ENCODE peak calls at places on chromosomes 4 and X, in nine cellular contexts. One of them, this sample, is unnamed.

GRCh38 chrX:21883258-21883657 is 27.5 kb downstream of the YY2 start:
- DNase-seq in activated B cell treated with CpG ODN at 0.5 μM for 24 hours: no peak
- DNase-seq in NCI-H1694 treated with DMSO at 0.1 percent for 48 hours: no peak
- DNase-seq in ureter: no peak
- DNase-seq in right lobe of liver: peak; percentile 39
- DNase-seq in ELR: no peak
- DNase-seq in Right ventricle myocardium superior: no peak
- DNase-seq in activated T-helper 1 cell treated with Interleukin-2 at 50 U/mL for 16 hours: no peak
- DNase-seq in stimulated activated CD8-positive, alpha-beta memory T cell treated with anti-CD3 and anti-CD28 coated beads, Interleukin-4, amount 100 ng/mL, for 48 hours: no peak
- DNase-seq in this sample: peak; percentile 74

GRCh38 chr4:100907465-100908454 is 389.9 kb upstream of the EMCN start:
- DNase-seq in NCI-H1694 treated with DMSO at 0.1 percent for 48 hours: no peak
- DNase-seq in ureter: no peak
- DNase-seq in Right ventricle myocardium superior: no peak
- DNase-seq in right lobe of liver: no peak
- DNase-seq in ELR: peak; percentile 22
- DNase-seq in activated B cell treated with CpG ODN at 0.5 μM for 24 hours: no peak
- DNase-seq in stimulated activated CD8-positive, alpha-beta memory T cell treated with anti-CD3 and anti-CD28 coated beads, Interleukin-4, amount 100 ng/mL, for 48 hours: no peak
- DNase-seq in activated T-helper 1 cell treated with Interleukin-2 at 50 U/mL for 16 hours: no peak
- DNase-seq in this sample: no peak

GRCh38 chr4:119070301-119070700 is 65.3 kb upstream of the MYOZ2 start:
- DNase-seq in ureter: peak; percentile 61
- DNase-seq in stimulated activated CD8-positive, alpha-beta memory T cell treated with anti-CD3 and anti-CD28 coated beads, Interleukin-4, amount 100 ng/mL, for 48 hours: no peak
- DNase-seq in ELR: no peak
- DNase-seq in Right ventricle myocardium superior: no peak
- DNase-seq in right lobe of liver: no peak
- DNase-seq in activated B cell treated with CpG ODN at 0.5 μM for 24 hours: no peak
- DNase-seq in NCI-H1694 treated with DMSO at 0.1 percent for 48 hours: no peak
- DNase-seq in activated T-helper 1 cell treated with Interleukin-2 at 50 U/mL for 16 hours: no peak
- DNase-seq in this sample: no peak

GRCh38 chrX:19121898-19122640 is at the start of gene ADGRG2:
- DNase-seq in NCI-H1694 treated with DMSO at 0.1 percent for 48 hours: no peak
- DNase-seq in right lobe of liver: peak; percentile 55
- DNase-seq in stimulated activated CD8-positive, alpha-beta memory T cell treated with anti-CD3 and anti-CD28 coated beads, Interleukin-4, amount 100 ng/mL, for 48 hours: no peak
- DNase-seq in ureter: no peak
- DNase-seq in Right ventricle myocardium superior: peak; percentile 65
- DNase-seq in activated B cell treated with CpG ODN at 0.5 μM for 24 hours: no peak
- DNase-seq in ELR: peak; percentile 4
- DNase-seq in activated T-helper 1 cell treated with Interleukin-2 at 50 U/mL for 16 hours: no peak
- DNase-seq in this sample: peak; percentile 58

GRCh38 chr4:114263233-114263632 is 283.8 kb upstream of the ARSJ start:
- DNase-seq in ELR: peak; percentile 74
- DNase-seq in ureter: no peak
- DNase-seq in right lobe of liver: no peak
- DNase-seq in stimulated activated CD8-positive, alpha-beta memory T cell treated with anti-CD3 and anti-CD28 coated beads, Interleukin-4, amount 100 ng/mL, for 48 hours: no peak
- DNase-seq in NCI-H1694 treated with DMSO at 0.1 percent for 48 hours: no peak
- DNase-seq in activated B cell treated with CpG ODN at 0.5 μM for 24 hours: no peak
- DNase-seq in activated T-helper 1 cell treated with Interleukin-2 at 50 U/mL for 16 hours: no peak
- DNase-seq in Right ventricle myocardium superior: no peak
- DNase-seq in this sample: no peak

GRCh38 chrX:8864151-8864550 is 63.0 kb upstream of the FAM9A start:
- DNase-seq in NCI-H1694 treated with DMSO at 0.1 percent for 48 hours: no peak
- DNase-seq in ureter: no peak
- DNase-seq in activated B cell treated with CpG ODN at 0.5 μM for 24 hours: no peak
- DNase-seq in right lobe of liver: no peak
- DNase-seq in ELR: no peak
- DNase-seq in Right ventricle myocardium superior: no peak
- DNase-seq in stimulated activated CD8-positive, alpha-beta memory T cell treated with anti-CD3 and anti-CD28 coated beads, Interleukin-4, amount 100 ng/mL, for 48 hours: no peak
- DNase-seq in activated T-helper 1 cell treated with Interleukin-2 at 50 U/mL for 16 hours: no peak
- DNase-seq in this sample: no peak

GRCh38 chrX:9464435-9465371 is at the start of gene TBL1X:
- DNase-seq in ureter: peak; percentile 60
- DNase-seq in ELR: peak; percentile 60
- DNase-seq in activated B cell treated with CpG ODN at 0.5 μM for 24 hours: peak; percentile 66
- DNase-seq in stimulated activated CD8-positive, alpha-beta memory T cell treated with anti-CD3 and anti-CD28 coated beads, Interleukin-4, amount 100 ng/mL, for 48 hours: peak; percentile 69
- DNase-seq in Right ventricle myocardium superior: peak; percentile 74
- DNase-seq in activated T-helper 1 cell treated with Interleukin-2 at 50 U/mL for 16 hours: peak; percentile 43
- DNase-seq in right lobe of liver: peak; percentile 85
- DNase-seq in NCI-H1694 treated with DMSO at 0.1 percent for 48 hours: no peak
- DNase-seq in this sample: peak; percentile 69

GRCh38 chr4:41458689-41459088 is 79.3 kb upstream of the LIMCH1 start:
- DNase-seq in right lobe of liver: no peak
- DNase-seq in activated B cell treated with CpG ODN at 0.5 μM for 24 hours: no peak
- DNase-seq in activated T-helper 1 cell treated with Interleukin-2 at 50 U/mL for 16 hours: no peak
- DNase-seq in ureter: no peak
- DNase-seq in NCI-H1694 treated with DMSO at 0.1 percent for 48 hours: no peak
- DNase-seq in stimulated activated CD8-positive, alpha-beta memory T cell treated with anti-CD3 and anti-CD28 coated beads, Interleukin-4, amount 100 ng/mL, for 48 hours: no peak
- DNase-seq in ELR: no peak
- DNase-seq in Right ventricle myocardium superior: no peak
- DNase-seq in this sample: no peak

GRCh38 chrX:28847423-28847822 is 260.2 kb downstream of the IL1RAPL1 start:
- DNase-seq in ureter: no peak
- DNase-seq in ELR: peak; percentile 0
- DNase-seq in Right ventricle myocardium superior: peak; percentile 44
- DNase-seq in activated T-helper 1 cell treated with Interleukin-2 at 50 U/mL for 16 hours: no peak
- DNase-seq in activated B cell treated with CpG ODN at 0.5 μM for 24 hours: no peak
- DNase-seq in NCI-H1694 treated with DMSO at 0.1 percent for 48 hours: no peak
- DNase-seq in right lobe of liver: no peak
- DNase-seq in stimulated activated CD8-positive, alpha-beta memory T cell treated with anti-CD3 and anti-CD28 coated beads, Interleukin-4, amount 100 ng/mL, for 48 hours: no peak
- DNase-seq in this sample: no peak

GRCh38 chr4:8920969-8921368 is 49.3 kb upstream of the HMX1 start:
- DNase-seq in right lobe of liver: peak; percentile 32
- DNase-seq in ureter: peak; percentile 20
- DNase-seq in Right ventricle myocardium superior: no peak
- DNase-seq in NCI-H1694 treated with DMSO at 0.1 percent for 48 hours: no peak
- DNase-seq in activated B cell treated with CpG ODN at 0.5 μM for 24 hours: no peak
- DNase-seq in stimulated activated CD8-positive, alpha-beta memory T cell treated with anti-CD3 and anti-CD28 coated beads, Interleukin-4, amount 100 ng/mL, for 48 hours: peak; percentile 2
- DNase-seq in activated T-helper 1 cell treated with Interleukin-2 at 50 U/mL for 16 hours: no peak
- DNase-seq in ELR: no peak
- DNase-seq in this sample: no peak

GRCh38 chr4:151376540-151376939 is 32.4 kb upstream of the FHIP1A start:
- DNase-seq in ureter: no peak
- DNase-seq in Right ventricle myocardium superior: no peak
- DNase-seq in stimulated activated CD8-positive, alpha-beta memory T cell treated with anti-CD3 and anti-CD28 coated beads, Interleukin-4, amount 100 ng/mL, for 48 hours: no peak
- DNase-seq in activated T-helper 1 cell treated with Interleukin-2 at 50 U/mL for 16 hours: no peak
- DNase-seq in ELR: no peak
- DNase-seq in right lobe of liver: no peak
- DNase-seq in activated B cell treated with CpG ODN at 0.5 μM for 24 hours: no peak
- DNase-seq in NCI-H1694 treated with DMSO at 0.1 percent for 48 hours: no peak
- DNase-seq in this sample: no peak

GRCh38 chr4:163638909-163639308 is 144.4 kb downstream of the TMA16 start:
- DNase-seq in stimulated activated CD8-positive, alpha-beta memory T cell treated with anti-CD3 and anti-CD28 coated beads, Interleukin-4, amount 100 ng/mL, for 48 hours: no peak
- DNase-seq in activated B cell treated with CpG ODN at 0.5 μM for 24 hours: no peak
- DNase-seq in Right ventricle myocardium superior: no peak
- DNase-seq in activated T-helper 1 cell treated with Interleukin-2 at 50 U/mL for 16 hours: no peak
- DNase-seq in right lobe of liver: no peak
- DNase-seq in ELR: no peak
- DNase-seq in ureter: no peak
- DNase-seq in NCI-H1694 treated with DMSO at 0.1 percent for 48 hours: no peak
- DNase-seq in this sample: no peak

GRCh38 chr4:94452476-94453300 is 946 bp downstream of the PDLIM5 start:
- DNase-seq in ureter: peak; percentile 87
- DNase-seq in stimulated activated CD8-positive, alpha-beta memory T cell treated with anti-CD3 and anti-CD28 coated beads, Interleukin-4, amount 100 ng/mL, for 48 hours: peak; percentile 41
- DNase-seq in activated B cell treated with CpG ODN at 0.5 μM for 24 hours: no peak
- DNase-seq in NCI-H1694 treated with DMSO at 0.1 percent for 48 hours: no peak
- DNase-seq in right lobe of liver: peak; percentile 93
- DNase-seq in Right ventricle myocardium superior: peak; percentile 90
- DNase-seq in activated T-helper 1 cell treated with Interleukin-2 at 50 U/mL for 16 hours: no peak
- DNase-seq in ELR: peak; percentile 85
- DNase-seq in this sample: peak; percentile 95

GRCh38 chrX:44580466-44580865 is 37.8 kb upstream of the FUNDC1 start:
- DNase-seq in Right ventricle myocardium superior: no peak
- DNase-seq in ELR: peak; percentile 78
- DNase-seq in right lobe of liver: no peak
- DNase-seq in stimulated activated CD8-positive, alpha-beta memory T cell treated with anti-CD3 and anti-CD28 coated beads, Interleukin-4, amount 100 ng/mL, for 48 hours: no peak
- DNase-seq in NCI-H1694 treated with DMSO at 0.1 percent for 48 hours: no peak
- DNase-seq in ureter: no peak
- DNase-seq in activated T-helper 1 cell treated with Interleukin-2 at 50 U/mL for 16 hours: no peak
- DNase-seq in activated B cell treated with CpG ODN at 0.5 μM for 24 hours: no peak
- DNase-seq in this sample: no peak

GRCh38 chrX:131677655-131678628 is 134.1 kb downstream of the OR13H1 start:
- DNase-seq in activated B cell treated with CpG ODN at 0.5 μM for 24 hours: peak; percentile 15
- DNase-seq in activated T-helper 1 cell treated with Interleukin-2 at 50 U/mL for 16 hours: peak; percentile 7
- DNase-seq in stimulated activated CD8-positive, alpha-beta memory T cell treated with anti-CD3 and anti-CD28 coated beads, Interleukin-4, amount 100 ng/mL, for 48 hours: peak; percentile 59
- DNase-seq in right lobe of liver: peak; percentile 39
- DNase-seq in NCI-H1694 treated with DMSO at 0.1 percent for 48 hours: peak; percentile 7
- DNase-seq in ureter: no peak
- DNase-seq in Right ventricle myocardium superior: no peak
- DNase-seq in ELR: peak; percentile 25
- DNase-seq in this sample: peak; percentile 54

GRCh38 chrX:119145241-119145653 is 17.6 kb upstream of the KIAA1210 start:
- DNase-seq in ELR: peak; percentile 33
- DNase-seq in activated T-helper 1 cell treated with Interleukin-2 at 50 U/mL for 16 hours: no peak
- DNase-seq in stimulated activated CD8-positive, alpha-beta memory T cell treated with anti-CD3 and anti-CD28 coated beads, Interleukin-4, amount 100 ng/mL, for 48 hours: peak; percentile 20
- DNase-seq in NCI-H1694 treated with DMSO at 0.1 percent for 48 hours: no peak
- DNase-seq in right lobe of liver: peak; percentile 49
- DNase-seq in activated B cell treated with CpG ODN at 0.5 μM for 24 hours: no peak
- DNase-seq in ureter: no peak
- DNase-seq in Right ventricle myocardium superior: no peak
- DNase-seq in this sample: no peak

GRCh38 chrX:118644378-118644777 is 83.0 kb upstream of the IL13RA1 start:
- DNase-seq in ureter: no peak
- DNase-seq in stimulated activated CD8-positive, alpha-beta memory T cell treated with anti-CD3 and anti-CD28 coated beads, Interleukin-4, amount 100 ng/mL, for 48 hours: no peak
- DNase-seq in NCI-H1694 treated with DMSO at 0.1 percent for 48 hours: peak; percentile 48
- DNase-seq in ELR: peak; percentile 58
- DNase-seq in activated B cell treated with CpG ODN at 0.5 μM for 24 hours: no peak
- DNase-seq in activated T-helper 1 cell treated with Interleukin-2 at 50 U/mL for 16 hours: no peak
- DNase-seq in right lobe of liver: no peak
- DNase-seq in Right ventricle myocardium superior: no peak
- DNase-seq in this sample: no peak

GRCh38 chr4:2322227-2322626 is 60.3 kb upstream of the MXD4 start:
- DNase-seq in right lobe of liver: no peak
- DNase-seq in ELR: no peak
- DNase-seq in ureter: peak; percentile 41
- DNase-seq in activated B cell treated with CpG ODN at 0.5 μM for 24 hours: no peak
- DNase-seq in activated T-helper 1 cell treated with Interleukin-2 at 50 U/mL for 16 hours: no peak
- DNase-seq in NCI-H1694 treated with DMSO at 0.1 percent for 48 hours: no peak
- DNase-seq in Right ventricle myocardium superior: no peak
- DNase-seq in stimulated activated CD8-positive, alpha-beta memory T cell treated with anti-CD3 and anti-CD28 coated beads, Interleukin-4, amount 100 ng/mL, for 48 hours: no peak
- DNase-seq in this sample: no peak

GRCh38 chrX:41499195-41499594 is 52.1 kb downstream of the NYX start:
- DNase-seq in activated T-helper 1 cell treated with Interleukin-2 at 50 U/mL for 16 hours: no peak
- DNase-seq in ELR: no peak
- DNase-seq in NCI-H1694 treated with DMSO at 0.1 percent for 48 hours: no peak
- DNase-seq in stimulated activated CD8-positive, alpha-beta memory T cell treated with anti-CD3 and anti-CD28 coated beads, Interleukin-4, amount 100 ng/mL, for 48 hours: no peak
- DNase-seq in activated B cell treated with CpG ODN at 0.5 μM for 24 hours: no peak
- DNase-seq in right lobe of liver: no peak
- DNase-seq in ureter: no peak
- DNase-seq in Right ventricle myocardium superior: no peak
- DNase-seq in this sample: no peak

GRCh38 chrX:115378471-115378870 is 89.0 kb downstream of the LUZP4 start:
- DNase-seq in activated T-helper 1 cell treated with Interleukin-2 at 50 U/mL for 16 hours: no peak
- DNase-seq in ELR: peak; percentile 16
- DNase-seq in ureter: no peak
- DNase-seq in Right ventricle myocardium superior: no peak
- DNase-seq in activated B cell treated with CpG ODN at 0.5 μM for 24 hours: no peak
- DNase-seq in right lobe of liver: no peak
- DNase-seq in NCI-H1694 treated with DMSO at 0.1 percent for 48 hours: no peak
- DNase-seq in stimulated activated CD8-positive, alpha-beta memory T cell treated with anti-CD3 and anti-CD28 coated beads, Interleukin-4, amount 100 ng/mL, for 48 hours: no peak
- DNase-seq in this sample: no peak

GRCh38 chr4:26141916-26142638 is 178.7 kb upstream of the RBPJ start:
- DNase-seq in stimulated activated CD8-positive, alpha-beta memory T cell treated with anti-CD3 and anti-CD28 coated beads, Interleukin-4, amount 100 ng/mL, for 48 hours: no peak
- DNase-seq in activated B cell treated with CpG ODN at 0.5 μM for 24 hours: no peak
- DNase-seq in ureter: peak; percentile 56
- DNase-seq in activated T-helper 1 cell treated with Interleukin-2 at 50 U/mL for 16 hours: no peak
- DNase-seq in ELR: peak; percentile 16
- DNase-seq in NCI-H1694 treated with DMSO at 0.1 percent for 48 hours: no peak
- DNase-seq in Right ventricle myocardium superior: peak; percentile 68
- DNase-seq in right lobe of liver: no peak
- DNase-seq in this sample: no peak

GRCh38 chr4:81198151-81198550 is 16.9 kb downstream of the PRKG2 start:
- DNase-seq in activated T-helper 1 cell treated with Interleukin-2 at 50 U/mL for 16 hours: no peak
- DNase-seq in stimulated activated CD8-positive, alpha-beta memory T cell treated with anti-CD3 and anti-CD28 coated beads, Interleukin-4, amount 100 ng/mL, for 48 hours: no peak
- DNase-seq in ureter: no peak
- DNase-seq in ELR: no peak
- DNase-seq in Right ventricle myocardium superior: no peak
- DNase-seq in right lobe of liver: no peak
- DNase-seq in activated B cell treated with CpG ODN at 0.5 μM for 24 hours: no peak
- DNase-seq in NCI-H1694 treated with DMSO at 0.1 percent for 48 hours: peak; percentile 84
- DNase-seq in this sample: no peak

GRCh38 chr4:150217192-150217591 is 138.9 kb downstream of the DCLK2 start:
- DNase-seq in Right ventricle myocardium superior: no peak
- DNase-seq in NCI-H1694 treated with DMSO at 0.1 percent for 48 hours: peak; percentile 9
- DNase-seq in right lobe of liver: no peak
- DNase-seq in ELR: peak; percentile 77
- DNase-seq in activated B cell treated with CpG ODN at 0.5 μM for 24 hours: no peak
- DNase-seq in activated T-helper 1 cell treated with Interleukin-2 at 50 U/mL for 16 hours: no peak
- DNase-seq in ureter: no peak
- DNase-seq in stimulated activated CD8-positive, alpha-beta memory T cell treated with anti-CD3 and anti-CD28 coated beads, Interleukin-4, amount 100 ng/mL, for 48 hours: no peak
- DNase-seq in this sample: no peak

GRCh38 chrX:13825178-13825762 is 8.4 kb upstream of the GPM6B start:
- DNase-seq in activated T-helper 1 cell treated with Interleukin-2 at 50 U/mL for 16 hours: no peak
- DNase-seq in ureter: no peak
- DNase-seq in ELR: no peak
- DNase-seq in stimulated activated CD8-positive, alpha-beta memory T cell treated with anti-CD3 and anti-CD28 coated beads, Interleukin-4, amount 100 ng/mL, for 48 hours: no peak
- DNase-seq in activated B cell treated with CpG ODN at 0.5 μM for 24 hours: no peak
- DNase-seq in right lobe of liver: no peak
- DNase-seq in Right ventricle myocardium superior: no peak
- DNase-seq in NCI-H1694 treated with DMSO at 0.1 percent for 48 hours: no peak
- DNase-seq in this sample: no peak

GRCh38 chrX:20362268-20363002 is 95.7 kb upstream of the RPS6KA3 start:
- DNase-seq in activated B cell treated with CpG ODN at 0.5 μM for 24 hours: no peak
- DNase-seq in NCI-H1694 treated with DMSO at 0.1 percent for 48 hours: no peak
- DNase-seq in right lobe of liver: no peak
- DNase-seq in ureter: no peak
- DNase-seq in Right ventricle myocardium superior: no peak
- DNase-seq in ELR: peak; percentile 56
- DNase-seq in stimulated activated CD8-positive, alpha-beta memory T cell treated with anti-CD3 and anti-CD28 coated beads, Interleukin-4, amount 100 ng/mL, for 48 hours: no peak
- DNase-seq in activated T-helper 1 cell treated with Interleukin-2 at 50 U/mL for 16 hours: no peak
- DNase-seq in this sample: no peak

GRCh38 chr4:22473268-22473667 is 42.6 kb downstream of the ADGRA3 start:
- DNase-seq in ELR: peak; percentile 59
- DNase-seq in right lobe of liver: no peak
- DNase-seq in ureter: no peak
- DNase-seq in Right ventricle myocardium superior: no peak
- DNase-seq in NCI-H1694 treated with DMSO at 0.1 percent for 48 hours: no peak
- DNase-seq in activated T-helper 1 cell treated with Interleukin-2 at 50 U/mL for 16 hours: no peak
- DNase-seq in stimulated activated CD8-positive, alpha-beta memory T cell treated with anti-CD3 and anti-CD28 coated beads, Interleukin-4, amount 100 ng/mL, for 48 hours: no peak
- DNase-seq in activated B cell treated with CpG ODN at 0.5 μM for 24 hours: no peak
- DNase-seq in this sample: no peak

GRCh38 chr4:140260227-140260626 is 106.2 kb upstream of the MAML3 start:
- DNase-seq in ureter: no peak
- DNase-seq in activated T-helper 1 cell treated with Interleukin-2 at 50 U/mL for 16 hours: no peak
- DNase-seq in ELR: peak; percentile 94
- DNase-seq in activated B cell treated with CpG ODN at 0.5 μM for 24 hours: no peak
- DNase-seq in right lobe of liver: no peak
- DNase-seq in NCI-H1694 treated with DMSO at 0.1 percent for 48 hours: no peak
- DNase-seq in Right ventricle myocardium superior: no peak
- DNase-seq in stimulated activated CD8-positive, alpha-beta memory T cell treated with anti-CD3 and anti-CD28 coated beads, Interleukin-4, amount 100 ng/mL, for 48 hours: no peak
- DNase-seq in this sample: no peak

GRCh38 chr4:67020079-67020807 is 525.1 kb downstream of the CENPC start:
- DNase-seq in stimulated activated CD8-positive, alpha-beta memory T cell treated with anti-CD3 and anti-CD28 coated beads, Interleukin-4, amount 100 ng/mL, for 48 hours: no peak
- DNase-seq in right lobe of liver: no peak
- DNase-seq in activated B cell treated with CpG ODN at 0.5 μM for 24 hours: no peak
- DNase-seq in ureter: no peak
- DNase-seq in NCI-H1694 treated with DMSO at 0.1 percent for 48 hours: no peak
- DNase-seq in ELR: no peak
- DNase-seq in Right ventricle myocardium superior: no peak
- DNase-seq in activated T-helper 1 cell treated with Interleukin-2 at 50 U/mL for 16 hours: no peak
- DNase-seq in this sample: no peak

GRCh38 chrX:128800138-128800537 is 723.2 kb downstream of the SMARCA1 start:
- DNase-seq in ELR: no peak
- DNase-seq in NCI-H1694 treated with DMSO at 0.1 percent for 48 hours: peak; percentile 3
- DNase-seq in stimulated activated CD8-positive, alpha-beta memory T cell treated with anti-CD3 and anti-CD28 coated beads, Interleukin-4, amount 100 ng/mL, for 48 hours: no peak
- DNase-seq in activated B cell treated with CpG ODN at 0.5 μM for 24 hours: no peak
- DNase-seq in ureter: no peak
- DNase-seq in right lobe of liver: no peak
- DNase-seq in Right ventricle myocardium superior: no peak
- DNase-seq in activated T-helper 1 cell treated with Interleukin-2 at 50 U/mL for 16 hours: no peak
- DNase-seq in this sample: no peak

GRCh38 chr4:153022233-153022632 is 86.1 kb downstream of the FHDC1 start:
- DNase-seq in stimulated activated CD8-positive, alpha-beta memory T cell treated with anti-CD3 and anti-CD28 coated beads, Interleukin-4, amount 100 ng/mL, for 48 hours: no peak
- DNase-seq in ureter: no peak
- DNase-seq in right lobe of liver: no peak
- DNase-seq in Right ventricle myocardium superior: no peak
- DNase-seq in activated T-helper 1 cell treated with Interleukin-2 at 50 U/mL for 16 hours: no peak
- DNase-seq in activated B cell treated with CpG ODN at 0.5 μM for 24 hours: no peak
- DNase-seq in NCI-H1694 treated with DMSO at 0.1 percent for 48 hours: no peak
- DNase-seq in ELR: no peak
- DNase-seq in this sample: no peak